ENCODE peak calls at places on chromosome 22, in nine cellular contexts. One of them, this sample, is unnamed. For H3K27me3 and H3K36me3, the result is how much of the 10 kb centered on the place peaks cover.

GRCh38 chr22:45308624-45309421 is 911 bp upstream of the FAM118A start:
- DNase-seq in IMR-90: no peak
- DNase-seq in lung: no peak
- DNase-seq in brain microvascular endothelial cell: no peak
- DNase-seq in sigmoid colon: no peak
- DNase-seq in fibroblast of lung: no peak
- DNase-seq in aorta: no peak
- DNase-seq in stomach: no peak
- DNase-seq in CD4-positive, alpha-beta memory T cell: no peak
- DNase-seq in this sample: peak

GRCh38 chr22:30290679-30291333 is 1.5 kb upstream of the CASTOR1 start:
- DNase-seq in IMR-90: peak
- DNase-seq in lung: peak
- DNase-seq in brain microvascular endothelial cell: peak
- DNase-seq in sigmoid colon: peak
- DNase-seq in fibroblast of lung: peak
- DNase-seq in aorta: peak
- DNase-seq in stomach: peak
- DNase-seq in CD4-positive, alpha-beta memory T cell: no peak
- DNase-seq in this sample: peak

GRCh38 chr22:24178021-24178431 is 3.3 kb upstream of the SUSD2 start:
- DNase-seq in IMR-90: no peak
- DNase-seq in lung: no peak
- DNase-seq in brain microvascular endothelial cell: no peak
- DNase-seq in sigmoid colon: no peak
- DNase-seq in fibroblast of lung: no peak
- DNase-seq in aorta: no peak
- DNase-seq in stomach: no peak
- DNase-seq in CD4-positive, alpha-beta memory T cell: no peak
- DNase-seq in this sample: no peak

GRCh38 chr22:44862981-44863860 is 110.8 kb downstream of the ARHGAP8 start:
- DNase-seq in IMR-90: no peak
- DNase-seq in lung: no peak
- DNase-seq in brain microvascular endothelial cell: no peak
- DNase-seq in sigmoid colon: no peak
- DNase-seq in fibroblast of lung: no peak
- DNase-seq in aorta: no peak
- DNase-seq in stomach: no peak
- DNase-seq in CD4-positive, alpha-beta memory T cell: no peak
- DNase-seq in this sample: peak

GRCh38 chr22:40721266-40721665 is 42.0 kb downstream of the MCHR1 start:
- DNase-seq in IMR-90: peak
- DNase-seq in lung: no peak
- DNase-seq in brain microvascular endothelial cell: no peak
- DNase-seq in sigmoid colon: no peak
- DNase-seq in fibroblast of lung: peak
- DNase-seq in aorta: no peak
- DNase-seq in stomach: no peak
- DNase-seq in CD4-positive, alpha-beta memory T cell: no peak
- DNase-seq in this sample: no peak

GRCh38 chr22:37894939-37895670 is 11.0 kb upstream of the MICALL1 start:
- DNase-seq in IMR-90: no peak
- DNase-seq in lung: no peak
- DNase-seq in brain microvascular endothelial cell: no peak
- DNase-seq in sigmoid colon: no peak
- DNase-seq in fibroblast of lung: no peak
- DNase-seq in aorta: no peak
- DNase-seq in stomach: peak
- DNase-seq in CD4-positive, alpha-beta memory T cell: no peak
- DNase-seq in this sample: peak

GRCh38 chr22:39231197-39231950 is 13.4 kb downstream of the PDGFB start:
- DNase-seq in IMR-90: no peak
- DNase-seq in lung: no peak
- DNase-seq in brain microvascular endothelial cell: no peak
- DNase-seq in sigmoid colon: no peak
- DNase-seq in fibroblast of lung: no peak
- DNase-seq in aorta: no peak
- DNase-seq in stomach: no peak
- DNase-seq in CD4-positive, alpha-beta memory T cell: no peak
- DNase-seq in this sample: peak

GRCh38 chr22:39661842-39662676 is 91.5 kb downstream of the CACNA1I start:
- DNase-seq in IMR-90: no peak
- DNase-seq in lung: no peak
- DNase-seq in brain microvascular endothelial cell: no peak
- DNase-seq in sigmoid colon: no peak
- DNase-seq in fibroblast of lung: no peak
- DNase-seq in aorta: no peak
- DNase-seq in stomach: peak
- DNase-seq in CD4-positive, alpha-beta memory T cell: peak
- DNase-seq in this sample: peak

GRCh38 chr22:39873963-39874362 is 19.6 kb downstream of the ENTHD1 start:
- DNase-seq in IMR-90: no peak
- DNase-seq in lung: no peak
- DNase-seq in brain microvascular endothelial cell: no peak
- DNase-seq in sigmoid colon: no peak
- DNase-seq in fibroblast of lung: no peak
- DNase-seq in aorta: no peak
- DNase-seq in stomach: no peak
- DNase-seq in CD4-positive, alpha-beta memory T cell: no peak
- DNase-seq in this sample: no peak

GRCh38 chr22:49156662-49157285 is 670.9 kb downstream of the BRD1 start:
- DNase-seq in IMR-90: no peak
- DNase-seq in lung: no peak
- DNase-seq in brain microvascular endothelial cell: no peak
- DNase-seq in sigmoid colon: no peak
- DNase-seq in fibroblast of lung: no peak
- DNase-seq in aorta: no peak
- DNase-seq in stomach: peak
- DNase-seq in CD4-positive, alpha-beta memory T cell: no peak
- DNase-seq in this sample: no peak
- H3K27me3 ChIP-seq in IMR-90: under half
- H3K27me3 ChIP-seq in lung: under half
- H3K27me3 ChIP-seq in brain microvascular endothelial cell: under half
- H3K27me3 ChIP-seq in sigmoid colon: under half
- H3K27me3 ChIP-seq in fibroblast of lung: under half
- H3K27me3 ChIP-seq in aorta: under half
- H3K27me3 ChIP-seq in stomach: half or more
- H3K27me3 ChIP-seq in CD4-positive, alpha-beta memory T cell: under half
- H3K27me3 ChIP-seq in this sample: under half

GRCh38 chr22:46762238-46763050 is at the start of gene TBC1D22A:
- DNase-seq in IMR-90: peak
- DNase-seq in lung: peak
- DNase-seq in brain microvascular endothelial cell: peak
- DNase-seq in sigmoid colon: peak
- DNase-seq in fibroblast of lung: peak
- DNase-seq in aorta: peak
- DNase-seq in stomach: peak
- DNase-seq in CD4-positive, alpha-beta memory T cell: peak
- DNase-seq in this sample: peak

GRCh38 chr22:46758867-46759290 is 3.6 kb upstream of the TBC1D22A start:
- DNase-seq in IMR-90: peak
- DNase-seq in lung: peak
- DNase-seq in brain microvascular endothelial cell: peak
- DNase-seq in sigmoid colon: no peak
- DNase-seq in fibroblast of lung: peak
- DNase-seq in aorta: peak
- DNase-seq in stomach: peak
- DNase-seq in CD4-positive, alpha-beta memory T cell: no peak
- DNase-seq in this sample: peak

GRCh38 chr22:46761539-46762237 is 762 bp upstream of the TBC1D22A start:
- DNase-seq in IMR-90: peak
- DNase-seq in lung: no peak
- DNase-seq in brain microvascular endothelial cell: no peak
- DNase-seq in sigmoid colon: no peak
- DNase-seq in fibroblast of lung: no peak
- DNase-seq in aorta: no peak
- DNase-seq in stomach: no peak
- DNase-seq in CD4-positive, alpha-beta memory T cell: no peak
- DNase-seq in this sample: no peak

GRCh38 chr22:46763051-46763705 is 728 bp downstream of the TBC1D22A start:
- DNase-seq in IMR-90: peak
- DNase-seq in lung: no peak
- DNase-seq in brain microvascular endothelial cell: no peak
- DNase-seq in sigmoid colon: peak
- DNase-seq in fibroblast of lung: peak
- DNase-seq in aorta: no peak
- DNase-seq in stomach: no peak
- DNase-seq in CD4-positive, alpha-beta memory T cell: peak
- DNase-seq in this sample: no peak

DNA sequence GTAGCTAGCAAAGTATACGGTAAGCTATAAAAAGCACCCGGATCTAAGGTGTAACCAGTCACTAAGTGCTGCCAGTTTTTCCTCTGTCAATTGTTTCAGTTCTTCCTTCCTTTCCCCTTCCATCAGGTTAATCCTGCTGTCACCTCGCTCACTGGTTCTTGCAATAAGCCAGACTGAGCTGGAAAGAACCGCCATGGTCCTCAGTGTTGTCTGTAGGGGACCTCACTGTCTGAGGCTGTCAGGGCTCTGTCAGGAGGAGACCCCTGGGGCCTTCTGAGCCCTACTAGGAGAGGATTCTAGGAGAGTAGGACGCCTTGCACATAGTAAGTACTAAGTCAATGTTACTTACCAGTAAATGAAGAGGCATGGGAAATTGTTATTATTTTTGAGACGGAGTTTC is 1.4 kb upstream of the TBC1D22A start:
- DNase-seq in IMR-90: no peak
- DNase-seq in lung: no peak
- DNase-seq in brain microvascular endothelial cell: no peak
- DNase-seq in sigmoid colon: no peak
- DNase-seq in fibroblast of lung: no peak
- DNase-seq in aorta: no peak
- DNase-seq in stomach: no peak
- DNase-seq in CD4-positive, alpha-beta memory T cell: no peak
- DNase-seq in this sample: no peak
- H3K4me3 ChIP-seq in IMR-90: no peak
- H3K4me3 ChIP-seq in lung: no peak
- H3K4me3 ChIP-seq in brain microvascular endothelial cell: peak
- H3K4me3 ChIP-seq in sigmoid colon: no peak
- H3K4me3 ChIP-seq in fibroblast of lung: no peak
- H3K4me3 ChIP-seq in aorta: no peak
- H3K4me3 ChIP-seq in stomach: no peak
- H3K4me3 ChIP-seq in CD4-positive, alpha-beta memory T cell: no peak
- H3K4me3 ChIP-seq in this sample: no peak

DNA sequence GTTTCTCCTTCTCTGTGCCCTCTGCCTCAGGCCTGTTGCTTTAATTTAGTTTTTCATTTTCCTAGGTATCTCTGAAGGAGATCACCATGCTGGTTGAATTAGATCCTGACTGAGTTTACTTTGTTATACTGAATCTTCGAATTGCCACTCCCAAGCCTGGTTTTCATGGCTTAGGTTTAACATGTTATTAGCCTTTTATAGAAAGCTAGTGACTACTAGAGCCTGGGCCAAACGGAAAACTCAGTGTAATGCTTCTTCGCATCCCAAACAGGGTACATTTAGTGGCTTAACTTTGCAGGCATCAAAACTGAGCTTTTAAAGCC is 3.6 kb downstream of the CRKL start:
- DNase-seq in IMR-90: no peak
- DNase-seq in lung: no peak
- DNase-seq in brain microvascular endothelial cell: no peak
- DNase-seq in sigmoid colon: no peak
- DNase-seq in fibroblast of lung: no peak
- DNase-seq in aorta: no peak
- DNase-seq in stomach: no peak
- DNase-seq in CD4-positive, alpha-beta memory T cell: no peak
- DNase-seq in this sample: peak
- H3K36me3 ChIP-seq in IMR-90: under half
- H3K36me3 ChIP-seq in lung: under half
- H3K36me3 ChIP-seq in brain microvascular endothelial cell: under half
- H3K36me3 ChIP-seq in sigmoid colon: under half
- H3K36me3 ChIP-seq in fibroblast of lung: under half
- H3K36me3 ChIP-seq in aorta: under half
- H3K36me3 ChIP-seq in stomach: under half
- H3K36me3 ChIP-seq in CD4-positive, alpha-beta memory T cell: under half
- H3K36me3 ChIP-seq in this sample: under half

DNA sequence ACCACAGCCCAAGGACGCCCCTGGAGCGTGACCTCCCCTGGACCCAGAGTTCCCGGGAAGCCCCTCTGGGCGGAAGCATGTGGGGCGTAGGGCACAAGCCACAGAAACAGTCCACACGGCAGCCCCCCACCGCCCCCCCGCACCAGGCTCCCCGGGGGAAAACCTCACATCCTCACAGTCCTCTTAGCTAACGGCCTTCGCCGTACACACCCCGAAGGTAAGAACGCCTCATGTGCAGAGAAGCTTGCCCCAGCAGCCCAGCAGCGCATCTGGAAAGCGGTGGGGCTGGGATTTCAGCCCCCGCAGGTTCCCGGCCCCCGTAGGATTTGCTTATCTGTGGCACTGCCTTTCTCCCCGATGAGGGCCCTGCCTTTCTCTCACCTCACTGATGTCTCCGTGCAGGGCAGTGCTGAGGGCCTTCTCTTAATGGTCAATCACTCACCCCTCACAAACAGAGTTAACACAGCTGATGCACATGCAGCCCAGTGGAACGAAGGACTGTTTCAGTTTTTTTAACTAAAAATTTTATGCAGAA is 309.2 kb downstream of the BRD1 start:
- DNase-seq in IMR-90: no peak
- DNase-seq in lung: no peak
- DNase-seq in brain microvascular endothelial cell: no peak
- DNase-seq in sigmoid colon: no peak
- DNase-seq in fibroblast of lung: no peak
- DNase-seq in aorta: no peak
- DNase-seq in stomach: no peak
- DNase-seq in CD4-positive, alpha-beta memory T cell: no peak
- DNase-seq in this sample: peak
- H3K27me3 ChIP-seq in IMR-90: under half
- H3K27me3 ChIP-seq in lung: under half
- H3K27me3 ChIP-seq in brain microvascular endothelial cell: under half
- H3K27me3 ChIP-seq in sigmoid colon: under half
- H3K27me3 ChIP-seq in fibroblast of lung: under half
- H3K27me3 ChIP-seq in aorta: under half
- H3K27me3 ChIP-seq in stomach: half or more
- H3K27me3 ChIP-seq in CD4-positive, alpha-beta memory T cell: under half
- H3K27me3 ChIP-seq in this sample: under half

DNA sequence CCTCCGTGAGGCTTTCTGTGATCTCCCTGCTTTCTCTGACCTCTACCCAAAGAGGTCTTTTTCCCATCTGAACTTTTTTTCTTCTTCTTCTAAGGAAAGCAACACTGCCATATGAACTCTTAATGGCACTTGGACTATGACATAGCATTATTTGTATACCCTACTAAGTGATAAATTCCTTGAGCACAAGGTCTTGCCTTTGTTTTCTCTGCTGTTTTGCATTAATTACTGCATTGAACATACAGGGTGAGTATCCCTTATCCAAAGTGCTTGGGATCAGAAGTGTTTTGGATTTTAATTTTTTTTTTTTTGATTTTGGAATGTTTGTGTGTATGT is 48.8 kb downstream of the BID start:
- DNase-seq in IMR-90: no peak
- DNase-seq in lung: no peak
- DNase-seq in brain microvascular endothelial cell: no peak
- DNase-seq in sigmoid colon: no peak
- DNase-seq in fibroblast of lung: no peak
- DNase-seq in aorta: no peak
- DNase-seq in stomach: no peak
- DNase-seq in CD4-positive, alpha-beta memory T cell: no peak
- DNase-seq in this sample: no peak
- H3K4me3 ChIP-seq in IMR-90: no peak
- H3K4me3 ChIP-seq in lung: no peak
- H3K4me3 ChIP-seq in brain microvascular endothelial cell: no peak
- H3K4me3 ChIP-seq in sigmoid colon: no peak
- H3K4me3 ChIP-seq in fibroblast of lung: no peak
- H3K4me3 ChIP-seq in aorta: no peak
- H3K4me3 ChIP-seq in stomach: no peak
- H3K4me3 ChIP-seq in CD4-positive, alpha-beta memory T cell: no peak
- H3K4me3 ChIP-seq in this sample: no peak

GRCh38 chr22:36478966-36479365 is 2.5 kb downstream of the TXN2 start:
- DNase-seq in IMR-90: no peak
- DNase-seq in lung: no peak
- DNase-seq in brain microvascular endothelial cell: no peak
- DNase-seq in sigmoid colon: no peak
- DNase-seq in fibroblast of lung: no peak
- DNase-seq in aorta: no peak
- DNase-seq in stomach: no peak
- DNase-seq in CD4-positive, alpha-beta memory T cell: no peak
- DNase-seq in this sample: no peak
- H3K36me3 ChIP-seq in IMR-90: under half
- H3K36me3 ChIP-seq in lung: under half
- H3K36me3 ChIP-seq in brain microvascular endothelial cell: under half
- H3K36me3 ChIP-seq in sigmoid colon: half or more
- H3K36me3 ChIP-seq in fibroblast of lung: under half
- H3K36me3 ChIP-seq in aorta: under half
- H3K36me3 ChIP-seq in stomach: half or more
- H3K36me3 ChIP-seq in CD4-positive, alpha-beta memory T cell: under half
- H3K36me3 ChIP-seq in this sample: under half